ENCODE peak calls at places on chromosomes 2 and 18, in eight cellular contexts. One of them, this sample, is unnamed.
A peak's percentile ranks its signal among the peaks of the same experiment; 100 is the strongest.

GRCh38 chr2:195509551-195509950 is 147.5 kb upstream of the SLC39A10 start:
- DNase-seq in GM23248: no peak
- DNase-seq in PC-3: no peak
- DNase-seq in K562: no peak
- DNase-seq in HepG2: no peak
- DNase-seq in mammary epithelial cell: no peak
- DNase-seq in keratinocyte: no peak
- DNase-seq in MM.1S: no peak
- DNase-seq in this sample: no peak

GRCh38 chr2:157367704-157368103 is 42.1 kb upstream of the ERMN start:
- DNase-seq in K562: no peak
- DNase-seq in PC-3: no peak
- DNase-seq in HepG2: no peak
- DNase-seq in keratinocyte: no peak
- DNase-seq in GM23248: no peak
- DNase-seq in mammary epithelial cell: no peak
- DNase-seq in MM.1S: no peak
- DNase-seq in this sample: no peak

GRCh38 chr2:72028996-72029395 is 118.7 kb downstream of the CYP26B1 start:
- DNase-seq in keratinocyte: no peak
- DNase-seq in mammary epithelial cell: no peak
- DNase-seq in PC-3: no peak
- DNase-seq in K562: no peak
- DNase-seq in MM.1S: no peak
- DNase-seq in GM23248: no peak
- DNase-seq in HepG2: no peak
- DNase-seq in this sample: no peak

GRCh38 chr18:8703781-8704301 is 1.5 kb upstream of the MTCL1 start:
- DNase-seq in MM.1S: no peak
- DNase-seq in PC-3: no peak
- DNase-seq in K562: no peak
- DNase-seq in GM23248: no peak
- DNase-seq in mammary epithelial cell: no peak
- DNase-seq in HepG2: peak; percentile 32
- DNase-seq in keratinocyte: no peak
- DNase-seq in this sample: no peak

GRCh38 chr2:170530284-170530745 is 184.8 kb upstream of the SP5 start:
- DNase-seq in MM.1S: no peak
- DNase-seq in PC-3: peak; percentile 74
- DNase-seq in HepG2: peak; percentile 94
- DNase-seq in GM23248: no peak
- DNase-seq in keratinocyte: no peak
- DNase-seq in K562: peak; percentile 30
- DNase-seq in mammary epithelial cell: no peak
- DNase-seq in this sample: no peak

GRCh38 chr18:12064086-12064763 is 29.4 kb upstream of the ANKRD62 start:
- DNase-seq in K562: no peak
- DNase-seq in mammary epithelial cell: no peak
- DNase-seq in MM.1S: no peak
- DNase-seq in PC-3: no peak
- DNase-seq in keratinocyte: no peak
- DNase-seq in HepG2: no peak
- DNase-seq in GM23248: no peak
- DNase-seq in this sample: no peak

GRCh38 chr2:203690110-203691047 is 16.1 kb upstream of the CD28 start:
- DNase-seq in GM23248: peak; percentile 57
- DNase-seq in K562: no peak
- DNase-seq in mammary epithelial cell: no peak
- DNase-seq in PC-3: no peak
- DNase-seq in keratinocyte: no peak
- DNase-seq in MM.1S: no peak
- DNase-seq in HepG2: no peak
- DNase-seq in this sample: peak; percentile 46

GRCh38 chr18:7812431-7813063 is 245.4 kb downstream of the PTPRM start:
- DNase-seq in K562: no peak
- DNase-seq in MM.1S: no peak
- DNase-seq in keratinocyte: no peak
- DNase-seq in mammary epithelial cell: peak; percentile 47
- DNase-seq in PC-3: peak; percentile 67
- DNase-seq in HepG2: peak; percentile 80
- DNase-seq in GM23248: peak; percentile 74
- DNase-seq in this sample: no peak

GRCh38 chr2:239049421-239050251 is 201.8 kb downstream of the TWIST2 start:
- DNase-seq in PC-3: no peak
- DNase-seq in HepG2: peak; percentile 88
- DNase-seq in keratinocyte: no peak
- DNase-seq in GM23248: peak; percentile 37
- DNase-seq in mammary epithelial cell: no peak
- DNase-seq in K562: no peak
- DNase-seq in MM.1S: no peak
- DNase-seq in this sample: no peak

GRCh38 chr2:190404487-190404886 is 3.7 kb upstream of the MFSD6 start:
- DNase-seq in K562: peak; percentile 82
- DNase-seq in keratinocyte: peak; percentile 15
- DNase-seq in MM.1S: no peak
- DNase-seq in mammary epithelial cell: peak; percentile 81
- DNase-seq in GM23248: peak; percentile 46
- DNase-seq in HepG2: no peak
- DNase-seq in PC-3: no peak
- DNase-seq in this sample: no peak

GRCh38 chr2:219959471-219959870 is 332.0 kb downstream of the SLC4A3 start:
- DNase-seq in keratinocyte: no peak
- DNase-seq in PC-3: no peak
- DNase-seq in K562: no peak
- DNase-seq in HepG2: no peak
- DNase-seq in MM.1S: no peak
- DNase-seq in mammary epithelial cell: no peak
- DNase-seq in GM23248: peak; percentile 65
- DNase-seq in this sample: no peak

GRCh38 chr2:74690571-74690970 is 36.5 kb downstream of the SEMA4F start:
- DNase-seq in keratinocyte: no peak
- DNase-seq in GM23248: peak; percentile 82
- DNase-seq in K562: peak; percentile 63
- DNase-seq in PC-3: peak; percentile 88
- DNase-seq in HepG2: peak; percentile 64
- DNase-seq in MM.1S: peak; percentile 74
- DNase-seq in mammary epithelial cell: peak; percentile 61
- DNase-seq in this sample: peak; percentile 91

GRCh38 chr2:112926707-112927106 is 15.7 kb downstream of the IL37 start:
- DNase-seq in HepG2: no peak
- DNase-seq in MM.1S: no peak
- DNase-seq in keratinocyte: no peak
- DNase-seq in GM23248: no peak
- DNase-seq in K562: no peak
- DNase-seq in mammary epithelial cell: no peak
- DNase-seq in PC-3: no peak
- DNase-seq in this sample: no peak

GRCh38 chr2:19542796-19543195 is 184.4 kb upstream of the OSR1 start:
- DNase-seq in K562: no peak
- DNase-seq in keratinocyte: no peak
- DNase-seq in MM.1S: no peak
- DNase-seq in mammary epithelial cell: peak; percentile 34
- DNase-seq in HepG2: no peak
- DNase-seq in GM23248: peak; percentile 43
- DNase-seq in PC-3: no peak
- DNase-seq in this sample: no peak

GRCh38 chr2:181715033-181715630 is 34.8 kb upstream of the NEUROD1 start:
- DNase-seq in GM23248: peak; percentile 84
- DNase-seq in mammary epithelial cell: peak; percentile 63
- DNase-seq in keratinocyte: peak; percentile 28
- DNase-seq in HepG2: peak; percentile 77
- DNase-seq in K562: peak; percentile 81
- DNase-seq in PC-3: peak; percentile 89
- DNase-seq in MM.1S: peak; percentile 81
- DNase-seq in this sample: peak; percentile 95

GRCh38 chr2:199100326-199101110 is 357.2 kb downstream of the SATB2 start:
- DNase-seq in GM23248: peak; percentile 69
- DNase-seq in K562: no peak
- DNase-seq in PC-3: no peak
- DNase-seq in HepG2: no peak
- DNase-seq in keratinocyte: no peak
- DNase-seq in MM.1S: no peak
- DNase-seq in mammary epithelial cell: no peak
- DNase-seq in this sample: no peak

GRCh38 chr18:50629148-50629631 is 69.3 kb downstream of the MAPK4 start:
- DNase-seq in MM.1S: no peak
- DNase-seq in keratinocyte: no peak
- DNase-seq in PC-3: peak; percentile 2
- DNase-seq in K562: no peak
- DNase-seq in HepG2: no peak
- DNase-seq in GM23248: no peak
- DNase-seq in mammary epithelial cell: peak; percentile 78
- DNase-seq in this sample: no peak

GRCh38 chr2:143683977-143684376 is 554.8 kb downstream of the ARHGAP15 start:
- DNase-seq in keratinocyte: no peak
- DNase-seq in mammary epithelial cell: no peak
- DNase-seq in PC-3: no peak
- DNase-seq in HepG2: no peak
- DNase-seq in MM.1S: no peak
- DNase-seq in K562: no peak
- DNase-seq in GM23248: no peak
- DNase-seq in this sample: no peak

GRCh38 chr2:205716126-205716525 is 33.8 kb downstream of the NRP2 start:
- DNase-seq in PC-3: no peak
- DNase-seq in MM.1S: no peak
- DNase-seq in mammary epithelial cell: no peak
- DNase-seq in keratinocyte: no peak
- DNase-seq in HepG2: no peak
- DNase-seq in GM23248: no peak
- DNase-seq in K562: peak; percentile 72
- DNase-seq in this sample: no peak

GRCh38 chr2:121587131-121587530 is 56.5 kb downstream of the RNU4ATAC start:
- DNase-seq in PC-3: no peak
- DNase-seq in HepG2: no peak
- DNase-seq in mammary epithelial cell: no peak
- DNase-seq in keratinocyte: no peak
- DNase-seq in MM.1S: no peak
- DNase-seq in K562: no peak
- DNase-seq in GM23248: no peak
- DNase-seq in this sample: no peak

GRCh38 chr2:121583555-121583954 is 52.9 kb downstream of the RNU4ATAC start:
- DNase-seq in HepG2: no peak
- DNase-seq in MM.1S: no peak
- DNase-seq in PC-3: no peak
- DNase-seq in GM23248: no peak
- DNase-seq in keratinocyte: no peak
- DNase-seq in K562: no peak
- DNase-seq in mammary epithelial cell: no peak
- DNase-seq in this sample: no peak

GRCh38 chr2:121584741-121585140 is 54.1 kb downstream of the RNU4ATAC start:
- DNase-seq in mammary epithelial cell: no peak
- DNase-seq in MM.1S: no peak
- DNase-seq in GM23248: no peak
- DNase-seq in keratinocyte: no peak
- DNase-seq in PC-3: no peak
- DNase-seq in HepG2: no peak
- DNase-seq in K562: no peak
- DNase-seq in this sample: no peak

GRCh38 chr2:121579326-121579725 is 48.6 kb downstream of the RNU4ATAC start:
- DNase-seq in HepG2: no peak
- DNase-seq in keratinocyte: no peak
- DNase-seq in MM.1S: no peak
- DNase-seq in K562: no peak
- DNase-seq in PC-3: no peak
- DNase-seq in GM23248: peak; percentile 20
- DNase-seq in mammary epithelial cell: no peak
- DNase-seq in this sample: no peak

DNA sequence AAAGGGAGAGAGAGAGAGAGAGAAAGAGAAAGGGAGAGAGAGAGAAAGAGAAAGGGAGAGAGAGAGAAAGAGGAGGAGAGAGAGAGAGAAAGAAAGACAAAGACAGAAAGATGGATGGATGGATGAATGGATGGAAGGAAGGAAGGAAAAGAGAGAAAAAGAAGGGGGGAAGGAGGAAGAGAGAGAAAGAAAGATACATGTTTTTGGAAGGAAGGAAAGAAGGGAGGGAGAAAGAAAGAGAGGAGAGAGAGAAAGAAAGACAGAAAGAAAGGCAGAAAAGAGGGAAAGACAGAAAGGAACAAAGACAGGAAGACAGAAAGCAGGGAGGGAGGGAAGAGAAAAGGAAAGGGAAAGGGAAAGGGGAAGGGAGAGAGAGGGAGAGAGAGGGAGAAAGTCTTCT is 51.6 kb downstream of the RNU4ATAC start:
- DNase-seq in K562: no peak
- DNase-seq in PC-3: no peak
- DNase-seq in MM.1S: no peak
- DNase-seq in mammary epithelial cell: no peak
- DNase-seq in HepG2: no peak
- DNase-seq in keratinocyte: no peak
- DNase-seq in GM23248: no peak
- DNase-seq in this sample: no peak
- H3K79me2 ChIP-seq in K562: peaks cover 15% of the 10 kb centered on the region
- H3K79me2 ChIP-seq in PC-3: peaks cover 32% of the 10 kb centered on the region
- H3K79me2 ChIP-seq in MM.1S: peaks cover 73% of the 10 kb centered on the region
- H3K79me2 ChIP-seq in mammary epithelial cell: peaks cover 79% of the 10 kb centered on the region
- H3K79me2 ChIP-seq in HepG2: peaks cover 10% of the 10 kb centered on the region
- H3K79me2 ChIP-seq in keratinocyte: peaks cover 21% of the 10 kb centered on the region
- H3K79me2 ChIP-seq in GM23248: peaks cover 94% of the 10 kb centered on the region
- H3K79me2 ChIP-seq in this sample: peaks cover 95% of the 10 kb centered on the region

GRCh38 chr2:212945526-212945925 is 205.9 kb downstream of the IKZF2 start:
- DNase-seq in K562: no peak
- DNase-seq in keratinocyte: no peak
- DNase-seq in GM23248: no peak
- DNase-seq in PC-3: no peak
- DNase-seq in mammary epithelial cell: no peak
- DNase-seq in MM.1S: no peak
- DNase-seq in HepG2: no peak
- DNase-seq in this sample: no peak

GRCh38 chr2:212953170-212953920 is 198.1 kb downstream of the IKZF2 start:
- DNase-seq in MM.1S: no peak
- DNase-seq in PC-3: no peak
- DNase-seq in HepG2: no peak
- DNase-seq in GM23248: no peak
- DNase-seq in keratinocyte: no peak
- DNase-seq in mammary epithelial cell: no peak
- DNase-seq in K562: no peak
- DNase-seq in this sample: no peak

GRCh38 chr2:212949786-212950185 is 201.6 kb downstream of the IKZF2 start:
- DNase-seq in mammary epithelial cell: no peak
- DNase-seq in keratinocyte: no peak
- DNase-seq in HepG2: no peak
- DNase-seq in K562: no peak
- DNase-seq in MM.1S: no peak
- DNase-seq in GM23248: peak; percentile 10
- DNase-seq in PC-3: no peak
- DNase-seq in this sample: no peak
- H3K4me2 ChIP-seq in mammary epithelial cell: no peak overlapping the region
- H3K4me2 ChIP-seq in keratinocyte: no peak overlapping the region
- H3K4me2 ChIP-seq in HepG2: no peak overlapping the region
- H3K4me2 ChIP-seq in K562: no peak overlapping the region
- H3K4me2 ChIP-seq in MM.1S: no peak overlapping the region
- H3K4me2 ChIP-seq in GM23248: no peak overlapping the region
- H3K4me2 ChIP-seq in PC-3: no peak overlapping the region
- H3K4me2 ChIP-seq in this sample: no peak overlapping the region

GRCh38 chr2:8725838-8726237 is 44.0 kb downstream of the ID2 start:
- DNase-seq in mammary epithelial cell: no peak
- DNase-seq in MM.1S: no peak
- DNase-seq in keratinocyte: no peak
- DNase-seq in PC-3: no peak
- DNase-seq in HepG2: no peak
- DNase-seq in GM23248: no peak
- DNase-seq in K562: no peak
- DNase-seq in this sample: no peak
- H3K27ac ChIP-seq in mammary epithelial cell: no peak overlapping the region
- H3K27ac ChIP-seq in MM.1S: no peak overlapping the region
- H3K27ac ChIP-seq in keratinocyte: no peak overlapping the region
- H3K27ac ChIP-seq in PC-3: no peak overlapping the region
- H3K27ac ChIP-seq in HepG2: no peak overlapping the region
- H3K27ac ChIP-seq in GM23248: no peak overlapping the region
- H3K27ac ChIP-seq in K562: no peak overlapping the region
- H3K27ac ChIP-seq in this sample: no peak overlapping the region

GRCh38 chr18:76275913-76276312 is 219.1 kb downstream of the ZNF516 start:
- DNase-seq in K562: no peak
- DNase-seq in mammary epithelial cell: no peak
- DNase-seq in PC-3: no peak
- DNase-seq in keratinocyte: no peak
- DNase-seq in HepG2: no peak
- DNase-seq in GM23248: no peak
- DNase-seq in MM.1S: peak; percentile 78
- DNase-seq in this sample: peak; percentile 85
- H3K79me2 ChIP-seq in K562: no peaks in the 10 kb centered on the region
- H3K79me2 ChIP-seq in mammary epithelial cell: no peaks in the 10 kb centered on the region
- H3K79me2 ChIP-seq in PC-3: no peaks in the 10 kb centered on the region
- H3K79me2 ChIP-seq in keratinocyte: no peaks in the 10 kb centered on the region
- H3K79me2 ChIP-seq in HepG2: no peaks in the 10 kb centered on the region
- H3K79me2 ChIP-seq in GM23248: no peaks in the 10 kb centered on the region
- H3K79me2 ChIP-seq in MM.1S: no peaks in the 10 kb centered on the region
- H3K79me2 ChIP-seq in this sample: no peaks in the 10 kb centered on the region

This sample was measured in Karpas-422.